ENCODE peak calls at places on chromosome 6, in four cellular contexts. M, T, W and N are unnamed samples.

GRCh38 chr6:100171533-100172321 is 177.7 kb upstream of the MCHR2 start:
- DNase-seq in M (peak; percentile 92), T (no peak), W (no peak), N (peak; percentile 9)

GRCh38 chr6:29908710-29909109 is 33.6 kb upstream of the HLA-A start:
- DNase-seq in M (no peak), T (no peak), W (peak; percentile 39), N (no peak)

GRCh38 chr6:5996701-5997419 is 9.9 kb downstream of the NRN1 start:
- DNase-seq in M (no peak), T (no peak), W (peak; percentile 44), N (no peak)

GRCh38 chr6:14478396-14479225 is 361.0 kb downstream of the CD83 start:
- DNase-seq in M (no peak), T (no peak), W (no peak), N (no peak)

GRCh38 chr6:105024803-105025202 is 67.9 kb downstream of the LIN28B start:
- DNase-seq in M (peak; percentile 11), T (no peak), W (no peak), N (no peak)

GRCh38 chr6:33417127-33417902 is 592 bp downstream of the CUTA start:
- DNase-seq in M (peak; percentile 89), T (no peak), W (peak; percentile 61), N (no peak)

GRCh38 chr6:16764188-16764950 is 3.1 kb upstream of the ATXN1 start:
- DNase-seq in M (peak; percentile 72), T (no peak), W (peak; percentile 55), N (no peak)

GRCh38 chr6:43941174-43941573 is 171.2 kb downstream of the VEGFA start:
- DNase-seq in M (no peak), T (no peak), W (no peak), N (no peak)

GRCh38 chr6:99026135-99026534 is 78.4 kb upstream of the FBXL4 start:
- DNase-seq in M (peak; percentile 54), T (no peak), W (no peak), N (no peak)

GRCh38 chr6:169689247-169689646 is 12.6 kb downstream of the WDR27 start:
- DNase-seq in M (peak; percentile 95), T (no peak), W (no peak), N (no peak)

GRCh38 chr6:42781546-42781810 is 374 bp upstream of the BICRAL start:
- DNase-seq in M (peak; percentile 38), T (no peak), W (no peak), N (no peak)

GRCh38 chr6:119445666-119446622 is 96.4 kb upstream of the MAN1A1 start:
- DNase-seq in M (peak; percentile 81), T (no peak), W (peak; percentile 16), N (no peak)

GRCh38 chr6:111677186-111677990 is 71.7 kb upstream of the TRAF3IP2 start:
- DNase-seq in M (no peak), T (no peak), W (no peak), N (no peak)

GRCh38 chr6:76706566-76706965 is 634.1 kb upstream of the IMPG1 start:
- DNase-seq in M (no peak), T (no peak), W (no peak), N (no peak)

GRCh38 chr6:18997375-18997826 is 610.3 kb downstream of the RNF144B start:
- DNase-seq in M (peak; percentile 58), T (peak; percentile 52), W (peak; percentile 70), N (no peak)

GRCh38 chr6:73798592-73798991 is 102.6 kb downstream of the CD109 start:
- DNase-seq in M (peak; percentile 95), T (peak; percentile 6), W (peak; percentile 59), N (no peak)

GRCh38 chr6:22613695-22614094 is 44.3 kb downstream of the HDGFL1 start:
- DNase-seq in M (peak; percentile 95), T (no peak), W (peak; percentile 16), N (no peak)

GRCh38 chr6:52162940-52163908 is 23.0 kb upstream of the IL17A start:
- DNase-seq in M (no peak), T (peak; percentile 54), W (peak; percentile 31), N (no peak)

GRCh38 chr6:84623956-84624680 is 140.3 kb downstream of the TBX18 start:
- DNase-seq in M (peak; percentile 95), T (no peak), W (no peak), N (no peak)

GRCh38 chr6:110617057-110617456 is 140.6 kb upstream of the SLC22A16 start:
- DNase-seq in M (no peak), T (no peak), W (no peak), N (no peak)

GRCh38 chr6:160015778-160016684 is 47.1 kb downstream of the IGF2R start:
- DNase-seq in M (no peak), T (no peak), W (no peak), N (no peak)

GRCh38 chr6:75480425-75480824 is 13.2 kb downstream of the FILIP1 start:
- DNase-seq in M (peak; percentile 38), T (no peak), W (no peak), N (no peak)

GRCh38 chr6:76774750-76775396 is 688.4 kb downstream of the HTR1B start:
- DNase-seq in M (peak; percentile 0), T (no peak), W (peak; percentile 42), N (no peak)

GRCh38 chr6:97663252-97663651 is 380.2 kb upstream of the MMS22L start:
- DNase-seq in M (no peak), T (no peak), W (no peak), N (no peak)

GRCh38 chr6:166736606-166737005 is 109.6 kb upstream of the RPS6KA2 start:
- DNase-seq in M (peak; percentile 82), T (peak; percentile 64), W (peak; percentile 33), N (no peak)

GRCh38 chr6:54988576-54988975 is 142.0 kb downstream of the FAM83B start:
- DNase-seq in M (peak; percentile 13), T (no peak), W (no peak), N (no peak)

GRCh38 chr6:52558266-52559000 is 18.4 kb downstream of the TRAM2 start:
- DNase-seq in M (peak; percentile 43), T (no peak), W (no peak), N (no peak)

GRCh38 chr6:15368186-15368585 is 122.3 kb downstream of the JARID2 start:
- DNase-seq in M (no peak), T (no peak), W (no peak), N (no peak)

GRCh38 chr6:142833054-142833453 is 111.9 kb downstream of the HIVEP2 start:
- DNase-seq in M (peak; percentile 96), T (no peak), W (no peak), N (peak; percentile 71)

GRCh38 chr6:19562468-19562867 is 274.7 kb upstream of the ID4 start:
- DNase-seq in M (no peak), T (no peak), W (no peak), N (no peak)

DNA sequence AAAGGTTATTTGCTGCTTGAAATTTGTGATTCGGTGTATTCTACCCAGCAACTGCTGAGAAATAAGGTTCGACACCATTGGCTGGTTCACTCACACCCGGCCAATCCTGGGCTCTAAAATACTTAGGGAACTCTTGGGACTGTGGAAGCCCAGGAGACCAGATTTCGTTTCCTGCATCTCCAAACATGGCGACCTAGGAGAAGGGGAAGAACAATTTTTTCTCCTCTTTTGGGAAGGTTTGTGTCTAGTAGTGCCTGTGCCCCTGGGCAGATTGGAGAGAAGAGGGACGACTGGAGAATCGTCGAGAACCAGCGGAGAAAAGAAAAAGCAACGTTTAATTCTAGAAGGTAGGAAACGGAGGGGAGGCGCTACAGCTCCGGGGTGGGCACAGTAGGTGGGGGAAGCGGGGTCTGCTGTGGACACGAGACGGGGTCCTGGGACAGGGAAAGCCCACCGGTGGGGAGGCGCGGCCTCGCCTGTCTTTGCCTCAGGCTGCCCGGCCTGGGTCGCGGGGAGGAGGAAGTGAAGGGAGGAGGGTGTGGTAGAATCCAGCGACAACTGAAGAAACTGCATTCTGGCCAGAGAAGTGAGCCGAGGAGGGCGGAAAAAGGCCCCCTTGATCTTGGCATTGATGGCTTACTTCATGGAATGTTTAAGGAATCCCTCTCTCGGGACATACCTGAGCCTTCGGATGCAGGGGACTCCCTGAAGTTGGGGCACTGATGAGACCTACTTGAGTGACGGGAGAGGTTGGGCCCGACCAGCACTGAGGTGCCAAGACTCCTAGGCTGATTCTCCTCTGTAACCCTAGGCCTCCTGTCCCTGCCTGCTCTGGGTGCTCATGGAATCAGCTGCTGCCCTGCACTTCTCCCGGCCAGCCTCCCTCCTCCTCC is at the start of gene BTN2A1:
- DNase-seq in M (peak; percentile 92), T (peak; percentile 84), W (peak; percentile 93), N (peak; percentile 60)
- TF ChIP-seq CTCF in M (no peak), T (no peak), W (peak; percentile 13), N (no peak)

GRCh38 chr6:134079406-134079921 is 27.0 kb upstream of the SLC2A12 start:
- DNase-seq in M (no peak), T (no peak), W (no peak), N (no peak)

GRCh38 chr6:134082191-134082590 is 29.8 kb upstream of the SLC2A12 start:
- DNase-seq in M (no peak), T (no peak), W (no peak), N (no peak)

GRCh38 chr6:134081506-134081905 is 29.1 kb upstream of the SLC2A12 start:
- DNase-seq in M (no peak), T (no peak), W (no peak), N (no peak)

GRCh38 chr6:134078166-134078565 is 25.7 kb upstream of the SLC2A12 start:
- DNase-seq in M (peak; percentile 11), T (no peak), W (no peak), N (no peak)

GRCh38 chr6:134080171-134080795 is 27.9 kb upstream of the SLC2A12 start:
- DNase-seq in M (peak; percentile 67), T (no peak), W (no peak), N (no peak)
- H3K4me2 ChIP-seq in M (no peak overlapping the region), T (no peak overlapping the region), W (no peak overlapping the region), N (no peak overlapping the region)

DNA sequence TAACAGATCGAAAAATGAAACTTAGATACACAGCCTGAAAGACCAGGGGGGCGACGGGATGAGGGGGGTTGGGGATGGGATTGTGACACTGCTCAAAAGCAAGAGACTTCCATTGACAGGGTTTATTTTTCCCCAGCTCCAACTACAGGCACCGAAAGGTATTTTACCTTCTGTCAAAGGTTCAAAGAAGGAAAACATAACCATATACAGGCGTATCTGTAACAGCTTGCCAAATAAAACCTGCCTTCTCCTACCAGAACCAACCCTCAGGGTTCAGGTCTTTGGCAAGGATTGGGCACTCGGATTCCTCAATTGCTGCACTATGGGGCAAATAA is 1.3 kb downstream of the EPHA7 start:
- DNase-seq in M (no peak), T (no peak), W (peak; percentile 10), N (no peak)
- TF ChIP-seq EZH2 in M (no peak), T (no peak), W (no peak), N (no peak)

GRCh38 chr6:153790881-153791473 is 248.1 kb upstream of the OPRM1 start:
- DNase-seq in M (peak; percentile 63), T (peak; percentile 15), W (peak; percentile 13), N (no peak)
- TF ChIP-seq CTCF in M (no peak), T (peak; percentile 8), W (peak; percentile 25), N (no peak)

GRCh38 chr6:150032598-150032997 is 7.3 kb upstream of the RAET1L start:
- DNase-seq in M (no peak), T (no peak), W (no peak), N (no peak)

GRCh38 chr6:150038202-150038830 is 13.0 kb upstream of the RAET1L start:
- DNase-seq in M (no peak), T (no peak), W (no peak), N (no peak)

GRCh38 chr6:150036081-150036480 is 10.7 kb upstream of the RAET1L start:
- DNase-seq in M (no peak), T (no peak), W (no peak), N (no peak)

GRCh38 chr6:150033197-150033771 is 8.0 kb upstream of the RAET1L start:
- DNase-seq in M (no peak), T (no peak), W (no peak), N (no peak)

GRCh38 chr6:150037526-150038201 is 12.3 kb upstream of the RAET1L start:
- DNase-seq in M (no peak), T (no peak), W (no peak), N (no peak)
- H3K4me2 ChIP-seq in M (peak overlapping the region; percentile 44), T (no peak overlapping the region), W (peak overlapping the region; percentile 70), N (peak overlapping the region; percentile 56)